ENCODE peak calls at places on chromosomes 12 and 14, in six cellular contexts. E is fibroblast of lung; S is adipocyte; N is SJSA1; M is CD4-positive, CD25-positive, alpha-beta regulatory T cell; X is uterus. G is an unnamed sample.
A peak's percentile ranks its signal among the peaks of the same experiment; 100 is the strongest.

GRCh38 chr12:89276860-89277259 is 75.4 kb downstream of the DUSP6 start:
- DNase-seq in E (no peak), M (no peak), X (no peak), N (no peak), S (no peak), G (no peak)

GRCh38 chr12:6321905-6322304 is 11.4 kb downstream of the PLEKHG6 start:
- DNase-seq in M (no peak), E (no peak), S (no peak), X (no peak), N (no peak), G (no peak)

GRCh38 chr14:81980601-81981310 is 447.1 kb upstream of the SEL1L start:
- DNase-seq in M (no peak), S (no peak), N (no peak), X (no peak), E (no peak), G (no peak)

GRCh38 chr14:23070262-23071129 is 13.2 kb upstream of the CDH24 start:
- DNase-seq in X (no peak), N (peak; percentile 23), E (no peak), M (no peak), S (peak; percentile 49), G (peak; percentile 71)

GRCh38 chr12:31298510-31298904 is 27.4 kb downstream of the SINHCAF start:
- DNase-seq in S (no peak), N (no peak), E (no peak), X (no peak), M (no peak), G (no peak)

GRCh38 chr14:90388437-90388836 is 8.4 kb upstream of the CALM1 start:
- DNase-seq in N (no peak), E (peak; percentile 86), M (no peak), S (peak; percentile 84), X (no peak), G (no peak)

GRCh38 chr12:84911331-84912190 is 1.0 kb downstream of the SLC6A15 start:
- DNase-seq in M (no peak), N (peak; percentile 41), X (peak; percentile 37), S (peak; percentile 90), E (peak; percentile 90), G (no peak)

GRCh38 chr12:31989987-31990386 is 30.8 kb downstream of the RESF1 start:
- DNase-seq in E (no peak), S (peak; percentile 2), N (no peak), X (no peak), M (no peak), G (no peak)

GRCh38 chr14:83940253-83940652 is 1589.7 kb upstream of the FLRT2 start:
- DNase-seq in X (no peak), S (peak; percentile 1), E (peak; percentile 5), M (no peak), N (no peak), G (no peak)

GRCh38 chr12:66453837-66454236 is 151.5 kb downstream of the HELB start:
- DNase-seq in E (peak; percentile 2), X (no peak), M (no peak), N (no peak), S (peak; percentile 22), G (no peak)

GRCh38 chr12:12979731-12980259 is 20.3 kb downstream of the HEBP1 start:
- DNase-seq in S (peak; percentile 93), E (peak; percentile 95), X (peak; percentile 48), N (peak; percentile 83), M (no peak), G (no peak)

GRCh38 chr12:101051151-101051550 is 158.9 kb downstream of the SLC5A8 start:
- DNase-seq in S (no peak), E (no peak), M (no peak), N (no peak), X (no peak), G (no peak)

GRCh38 chr14:92635031-92635430 is 113.4 kb downstream of the LGMN start:
- DNase-seq in N (no peak), E (no peak), S (no peak), X (no peak), M (no peak), G (peak; percentile 53)

GRCh38 chr12:112124918-112125249 is 476 bp upstream of the TRAFD1 start:
- DNase-seq in X (no peak), N (no peak), S (no peak), M (no peak), E (no peak), G (no peak)

GRCh38 chr14:21455912-21456667 is at the start of gene CHD8:
- DNase-seq in S (peak; percentile 100), E (peak; percentile 100), X (peak; percentile 99), N (peak; percentile 98), M (peak; percentile 100), G (peak; percentile 100)

GRCh38 chr12:130164931-130165330 is 2.7 kb downstream of the FZD10 start:
- DNase-seq in S (no peak), M (no peak), E (no peak), N (no peak), X (no peak), G (no peak)

GRCh38 chr12:25592725-25593495 is 39.8 kb upstream of the LMNTD1 start:
- DNase-seq in N (no peak), M (no peak), E (no peak), S (no peak), X (no peak), G (no peak)
- H3K4me3 ChIP-seq in N (no peak overlapping the region), M (no peak overlapping the region), E (no peak overlapping the region), S (no peak overlapping the region), X (no peak overlapping the region), G (no peak overlapping the region)

GRCh38 chr12:109771746-109772621 is 58.4 kb downstream of the FAM222A start:
- DNase-seq in X (no peak), S (no peak), M (no peak), E (no peak), N (no peak), G (no peak)
- H3K4me3 ChIP-seq in X (no peak overlapping the region), S (no peak overlapping the region), M (no peak overlapping the region), E (no peak overlapping the region), N (no peak overlapping the region), G (no peak overlapping the region)

GRCh38 chr12:64390275-64390851 is at the start of gene C12orf56:
- DNase-seq in N (no peak), M (no peak), S (peak; percentile 32), E (no peak), X (no peak), G (no peak)
- H3K4me3 ChIP-seq in N (peak within 1 kb of the TSS; percentile 24), M (no peak within 1 kb of the TSS), S (peak within 1 kb of the TSS; percentile 80), E (peak within 1 kb of the TSS; percentile 31), X (peak within 1 kb of the TSS; percentile 25), G (no peak within 1 kb of the TSS)

DNA sequence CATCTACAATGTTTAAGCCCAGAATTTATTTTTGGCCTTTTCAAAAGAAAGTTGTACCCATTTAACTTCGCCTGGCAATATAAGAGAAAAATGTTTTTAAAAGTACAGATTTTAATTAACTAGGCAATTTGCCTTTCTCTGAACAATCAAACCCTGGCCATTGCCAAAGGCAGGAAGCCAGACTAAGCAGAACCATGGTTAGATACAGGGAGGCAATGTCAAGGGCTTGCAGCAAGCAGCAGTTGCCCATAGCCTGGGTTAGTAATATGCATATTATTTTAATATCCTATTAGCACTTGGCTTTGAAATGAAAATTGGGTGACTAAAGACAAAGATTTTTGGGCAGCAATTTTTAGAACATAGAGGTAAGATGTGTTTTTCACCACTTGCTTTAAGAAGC is 51.1 kb upstream of the FRMD6 start:
- DNase-seq in M (no peak), N (no peak), S (no peak), E (no peak), X (no peak), G (no peak)
- H3K4me3 ChIP-seq in M (no peak overlapping the region), N (no peak overlapping the region), S (no peak overlapping the region), E (no peak overlapping the region), X (no peak overlapping the region), G (no peak overlapping the region)

GRCh38 chr12:4270670-4271432 is 2.7 kb upstream of the CCND2 start:
- DNase-seq in S (peak; percentile 10), E (peak; percentile 37), N (no peak), M (peak; percentile 30), X (peak; percentile 50), G (peak; percentile 65)

GRCh38 chr12:4272976-4273650 is 449 bp upstream of the CCND2 start:
- DNase-seq in X (no peak), E (no peak), M (no peak), S (no peak), N (no peak), G (no peak)

GRCh38 chr12:4273651-4274395 is at the start of gene CCND2:
- DNase-seq in N (no peak), S (peak; percentile 83), M (peak; percentile 71), X (peak; percentile 91), E (peak; percentile 94), G (peak; percentile 59)

GRCh38 chr12:4271433-4272013 is 2.0 kb upstream of the CCND2 start:
- DNase-seq in M (no peak), X (no peak), E (no peak), N (no peak), S (no peak), G (no peak)

DNA sequence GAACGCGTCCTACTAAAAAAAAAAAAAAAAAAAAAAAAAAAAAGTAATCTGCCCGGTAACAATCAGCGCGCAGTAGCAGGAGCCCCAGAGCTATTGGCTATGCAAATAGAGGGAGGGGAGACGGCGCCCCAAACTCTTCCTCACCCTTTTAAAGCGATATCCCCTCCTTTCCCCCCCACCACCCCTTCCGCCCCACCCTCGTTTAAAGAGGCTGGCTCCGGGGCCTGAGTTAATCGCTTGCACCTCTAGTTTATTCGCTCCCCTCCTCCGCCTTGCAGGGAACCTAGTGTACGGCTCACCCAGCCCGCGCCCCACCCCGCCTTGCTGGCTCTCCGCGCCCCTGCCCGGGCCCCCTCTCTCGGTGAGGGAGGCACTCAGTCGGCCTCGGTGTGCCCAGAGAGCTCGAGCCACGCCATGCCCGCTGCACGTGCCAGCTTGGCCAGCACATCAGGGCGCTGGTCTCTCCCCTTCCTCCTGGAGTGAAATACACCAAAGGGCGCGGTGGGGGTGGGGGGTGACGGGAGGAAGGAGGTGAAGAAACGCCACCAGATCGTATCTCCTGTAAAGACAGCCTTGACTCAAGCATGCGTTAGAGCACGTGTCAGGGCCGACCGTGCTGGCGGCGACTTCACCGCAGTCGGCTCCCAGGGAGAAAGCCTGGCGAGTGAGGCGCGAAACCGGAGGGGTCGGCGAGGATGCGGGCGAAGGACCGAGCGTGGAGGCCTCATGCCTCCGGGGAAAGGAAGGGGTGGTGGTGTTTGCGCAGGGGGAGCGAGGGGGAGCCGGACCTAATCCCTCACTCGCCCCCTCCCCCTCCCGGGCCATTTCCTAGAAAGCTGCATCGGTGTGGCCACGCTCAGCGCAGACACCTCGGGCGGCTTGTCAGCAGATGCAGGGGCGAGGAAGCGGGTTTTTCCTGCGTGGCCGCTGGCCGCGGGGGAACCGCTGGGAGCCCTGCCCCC is 1.3 kb upstream of the CCND2 start:
- DNase-seq in N (no peak), M (peak; percentile 85), X (peak; percentile 74), E (peak; percentile 86), S (peak; percentile 57), G (peak; percentile 92)
- H3K4me3 ChIP-seq in N (no peak overlapping the region), M (peak overlapping the region; percentile 88), X (peak overlapping the region; percentile 47), E (peak overlapping the region; percentile 63), S (peak overlapping the region; percentile 78), G (peak overlapping the region; percentile 67)

GRCh38 chr12:113154351-113154973 is 4.9 kb downstream of the CFAP73 start:
- DNase-seq in M (no peak), E (peak; percentile 14), X (no peak), N (no peak), S (peak; percentile 19), G (peak; percentile 67)

GRCh38 chr12:113152835-113153814 is 3.6 kb downstream of the CFAP73 start:
- DNase-seq in M (peak; percentile 45), S (peak; percentile 86), N (peak; percentile 41), E (peak; percentile 70), X (peak; percentile 43), G (peak; percentile 89)

GRCh38 chr12:113155060-113155459 is 5.5 kb downstream of the CFAP73 start:
- DNase-seq in S (no peak), N (no peak), M (no peak), X (no peak), E (no peak), G (no peak)

GRCh38 chr12:113151655-113152054 is 2.1 kb downstream of the CFAP73 start:
- DNase-seq in S (no peak), E (no peak), X (no peak), N (no peak), M (no peak), G (no peak)

GRCh38 chr12:113152196-113152834 is 2.8 kb downstream of the CFAP73 start:
- DNase-seq in X (no peak), S (no peak), E (no peak), N (no peak), M (no peak), G (no peak)
- H3K4me3 ChIP-seq in X (peak overlapping the region; percentile 28), S (peak overlapping the region; percentile 63), E (no peak overlapping the region), N (no peak overlapping the region), M (peak overlapping the region; percentile 40), G (peak overlapping the region; percentile 65)

G was measured in Karpas-422.